ENCODE peak calls at places on chromosomes 16 and 17, in six cellular contexts. L, C, Y, E, Q and G are unnamed samples.

GRCh38 chr16:84647830-84648594 is at the start of gene KLHL36:
- DNase-seq in Q (peak; percentile 23), L (peak; percentile 99), Y (no peak), C (no peak), E (peak; percentile 23), G (peak; percentile 60)

GRCh38 chr17:61766520-61766919 is 96.8 kb downstream of the BRIP1 start:
- DNase-seq in Y (peak; percentile 3), E (no peak), Q (peak; percentile 14), C (peak; percentile 28), L (no peak), G (no peak)

GRCh38 chr16:10385725-10386516 is at the start of gene ATF7IP2:
- DNase-seq in C (peak; percentile 65), L (peak; percentile 88), E (peak; percentile 91), Q (peak; percentile 92), Y (peak; percentile 95), G (peak; percentile 97)

GRCh38 chr16:49788505-49788904 is 67.4 kb downstream of the ZNF423 start:
- DNase-seq in Q (no peak), L (no peak), C (no peak), Y (no peak), E (peak; percentile 31), G (no peak)

GRCh38 chr17:80252871-80253270 is 7.8 kb upstream of the RNF213 start:
- DNase-seq in E (peak; percentile 20), Q (peak; percentile 80), C (no peak), Y (peak; percentile 19), L (peak; percentile 82), G (peak; percentile 83)

GRCh38 chr17:44198721-44199552 is 747 bp downstream of the ATXN7L3 start:
- DNase-seq in L (peak; percentile 95), Y (peak; percentile 30), C (peak; percentile 17), Q (peak; percentile 43), E (peak; percentile 53), G (peak; percentile 79)

GRCh38 chr16:87638736-87639135 is 36.4 kb downstream of the JPH3 start:
- DNase-seq in C (no peak), L (no peak), Q (no peak), E (no peak), Y (no peak), G (no peak)

GRCh38 chr16:88471575-88471974 is 18.5 kb downstream of the ZFPM1 start:
- DNase-seq in E (no peak), L (no peak), Y (no peak), Q (no peak), C (no peak), G (no peak)

GRCh38 chr17:51260960-51261958 is 913 bp downstream of the UTP18 start:
- DNase-seq in E (peak; percentile 27), Y (peak; percentile 40), Q (peak; percentile 56), C (no peak), L (peak; percentile 84), G (peak; percentile 76)

GRCh38 chr16:615122-615521 is 15.7 kb upstream of the WFIKKN1 start:
- DNase-seq in C (no peak), Y (no peak), E (no peak), L (peak; percentile 38), Q (no peak), G (no peak)

GRCh38 chr17:47703191-47703591 is 9.2 kb downstream of the TBKBP1 start:
- DNase-seq in E (no peak), C (no peak), L (peak; percentile 65), Q (no peak), Y (no peak), G (peak; percentile 40)

GRCh38 chr17:19307521-19307920 is 55.0 kb downstream of the B9D1 start:
- DNase-seq in L (no peak), C (no peak), Y (no peak), E (no peak), Q (no peak), G (no peak)

GRCh38 chr16:57801856-57802634 is at the start of gene KIFC3:
- DNase-seq in E (peak; percentile 77), L (peak; percentile 81), Y (peak; percentile 78), C (peak; percentile 62), Q (peak; percentile 67), G (peak; percentile 43)
- TF ChIP-seq CTCF in E (no peak), L (peak; percentile 28), Y (no peak), C (peak; percentile 28), Q (peak; percentile 15), G (no peak)

DNA sequence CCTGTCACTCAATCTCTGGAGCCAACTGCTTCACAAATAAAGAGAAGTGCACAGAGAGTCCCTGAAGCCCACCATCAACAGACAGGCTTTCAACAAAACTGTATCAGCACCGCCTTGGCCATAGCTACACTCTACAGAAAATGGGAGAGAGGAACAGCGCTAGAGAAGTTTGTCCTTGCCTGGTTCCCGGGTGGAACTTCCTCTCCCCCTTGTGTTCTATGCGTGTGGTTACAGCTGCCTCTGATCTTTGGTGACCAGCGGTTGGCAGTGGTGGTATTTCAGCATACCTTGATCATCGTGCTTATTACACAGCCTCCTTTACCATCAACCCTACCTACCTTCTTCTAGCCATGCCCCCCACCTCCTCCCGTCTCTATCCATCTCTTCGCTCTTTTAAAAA is 91.4 kb upstream of the CCL2 start:
- DNase-seq in E (peak; percentile 29), Y (peak; percentile 11), L (no peak), C (peak; percentile 9), Q (no peak), G (peak; percentile 10)
- TF ChIP-seq CTCF in E (peak; percentile 51), Y (peak; percentile 64), L (no peak), C (peak; percentile 46), Q (no peak), G (peak; percentile 30)

GRCh38 chr17:28574536-28574935 is 2.2 kb downstream of the ALDOC start:
- DNase-seq in L (no peak), C (no peak), Y (no peak), E (no peak), Q (no peak), G (no peak)

GRCh38 chr17:28573521-28573920 is 2.2 kb upstream of the PIGS start:
- DNase-seq in E (no peak), Y (no peak), L (no peak), C (no peak), Q (no peak), G (no peak)

GRCh38 chr17:28576758-28577465 is at the start of gene ALDOC:
- DNase-seq in C (peak; percentile 76), Y (peak; percentile 86), Q (peak; percentile 94), L (peak; percentile 96), E (peak; percentile 91), G (peak; percentile 98)

GRCh38 chr17:28573966-28574480 is 2.7 kb downstream of the ALDOC start:
- DNase-seq in Y (no peak), Q (no peak), L (no peak), C (no peak), E (no peak), G (no peak)

GRCh38 chr17:28575126-28575795 is 1.4 kb downstream of the ALDOC start:
- DNase-seq in Y (no peak), E (no peak), L (no peak), Q (no peak), C (no peak), G (no peak)
- TF ChIP-seq CTCF in Y (no peak), E (no peak), L (no peak), Q (peak; percentile 14), C (peak; percentile 24), G (peak; percentile 24)

GRCh38 chr17:63830278-63830677 is 2.8 kb upstream of the FTSJ3 start:
- DNase-seq in C (no peak), Q (no peak), L (no peak), E (no peak), Y (no peak), G (no peak)

GRCh38 chr17:63828936-63829335 is 1.5 kb upstream of the FTSJ3 start:
- DNase-seq in C (no peak), Y (no peak), Q (no peak), E (no peak), L (no peak), G (no peak)

GRCh38 chr17:63826468-63827001 is 696 bp upstream of the PSMC5 start:
- DNase-seq in E (no peak), Y (peak; percentile 27), Q (no peak), C (peak; percentile 18), L (no peak), G (no peak)

GRCh38 chr17:63827002-63827800 is at the start of the genes FTSJ3 and PSMC5:
- DNase-seq in L (peak; percentile 90), E (peak; percentile 96), Q (peak; percentile 96), C (peak; percentile 91), Y (peak; percentile 94), G (peak; percentile 97)

GRCh38 chr17:63827801-63828221 is 348 bp upstream of the FTSJ3 start:
- DNase-seq in C (no peak), L (no peak), Y (no peak), E (no peak), Q (no peak), G (no peak)
- TF ChIP-seq CTCF in C (peak; percentile 32), L (no peak), Y (no peak), E (no peak), Q (no peak), G (no peak)

GRCh38 chr16:28218109-28218508 is 6.3 kb upstream of the XPO6 start:
- DNase-seq in C (peak; percentile 48), Q (peak; percentile 67), E (peak; percentile 73), Y (peak; percentile 20), L (peak; percentile 64), G (peak; percentile 77)

GRCh38 chr16:28213396-28213795 is 1.6 kb upstream of the XPO6 start:
- DNase-seq in Y (peak; percentile 19), Q (no peak), E (no peak), L (no peak), C (no peak), G (no peak)

GRCh38 chr16:28212532-28212873 is 738 bp upstream of the XPO6 start:
- DNase-seq in E (no peak), C (peak; percentile 24), L (no peak), Y (peak; percentile 40), Q (peak; percentile 51), G (no peak)

GRCh38 chr16:28219283-28219682 is 7.5 kb upstream of the XPO6 start:
- DNase-seq in Y (no peak), Q (no peak), E (no peak), L (no peak), C (no peak), G (no peak)

GRCh38 chr16:28217326-28217725 is 5.6 kb upstream of the XPO6 start:
- DNase-seq in Y (no peak), L (no peak), Q (no peak), C (no peak), E (no peak), G (peak; percentile 21)
- TF ChIP-seq CTCF in Y (no peak), L (no peak), Q (no peak), C (no peak), E (no peak), G (no peak)

DNA sequence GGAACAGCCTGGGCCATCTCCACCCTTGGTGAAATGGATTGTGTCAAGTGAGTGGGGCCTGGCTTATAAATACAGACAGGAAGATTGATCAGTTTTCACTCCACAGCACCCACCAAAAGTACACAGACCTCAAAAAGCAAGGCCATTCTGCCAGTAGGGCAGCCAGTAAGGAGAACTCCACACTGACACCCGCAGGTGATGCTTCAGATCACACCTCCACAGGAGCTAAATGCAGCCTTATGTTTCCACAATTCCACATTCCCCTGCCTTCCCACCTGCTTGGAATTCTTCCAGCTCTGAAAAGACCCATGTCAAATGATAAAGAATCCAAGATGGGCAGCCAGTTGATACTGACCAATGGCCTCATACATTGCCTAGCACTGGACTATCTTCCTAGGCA is 191.1 kb downstream of the ZFHX3 start:
- DNase-seq in C (no peak), L (peak; percentile 64), Y (no peak), Q (peak; percentile 49), E (peak; percentile 41), G (peak; percentile 20)
- TF ChIP-seq CTCF in C (peak; percentile 71), L (peak; percentile 29), Y (no peak), Q (peak; percentile 24), E (peak; percentile 51), G (peak; percentile 43)